ENCODE peak calls at places on chromosomes 2 and 18, in seven cellular contexts. One of them, this sample, is unnamed.

GRCh38 chr2:233565685-233566140 is 869 bp downstream of the USP40 start:
- DNase-seq in CD8-positive, alpha-beta T cell: no peak
- DNase-seq in Caco-2: no peak
- DNase-seq in fibroblast of the aortic adventitia: no peak
- DNase-seq in brain microvascular endothelial cell: no peak
- DNase-seq in astrocyte: no peak
- DNase-seq in AG09309: no peak
- DNase-seq in this sample: no peak

GRCh38 chr2:196170202-196170680 is 1.1 kb downstream of the STK17B start:
- DNase-seq in astrocyte: peak; percentile 64
- DNase-seq in CD8-positive, alpha-beta T cell: no peak
- DNase-seq in fibroblast of the aortic adventitia: peak; percentile 58
- DNase-seq in Caco-2: peak; percentile 45
- DNase-seq in AG09309: no peak
- DNase-seq in brain microvascular endothelial cell: peak; percentile 66
- DNase-seq in this sample: peak; percentile 75

GRCh38 chr2:127164761-127165538 is 55.1 kb downstream of the CYP27C1 start:
- DNase-seq in fibroblast of the aortic adventitia: no peak
- DNase-seq in Caco-2: no peak
- DNase-seq in astrocyte: no peak
- DNase-seq in CD8-positive, alpha-beta T cell: no peak
- DNase-seq in AG09309: no peak
- DNase-seq in brain microvascular endothelial cell: no peak
- DNase-seq in this sample: no peak

GRCh38 chr2:2935445-2936149 is 442.0 kb downstream of the EIPR1 start:
- DNase-seq in AG09309: no peak
- DNase-seq in CD8-positive, alpha-beta T cell: no peak
- DNase-seq in Caco-2: no peak
- DNase-seq in fibroblast of the aortic adventitia: no peak
- DNase-seq in brain microvascular endothelial cell: no peak
- DNase-seq in astrocyte: no peak
- DNase-seq in this sample: no peak

GRCh38 chr2:19073522-19073921 is 284.9 kb downstream of the OSR1 start:
- DNase-seq in fibroblast of the aortic adventitia: peak; percentile 27
- DNase-seq in astrocyte: peak; percentile 70
- DNase-seq in brain microvascular endothelial cell: peak; percentile 42
- DNase-seq in CD8-positive, alpha-beta T cell: no peak
- DNase-seq in AG09309: no peak
- DNase-seq in Caco-2: peak; percentile 43
- DNase-seq in this sample: peak; percentile 78

GRCh38 chr2:189581354-189582139 is 961 bp upstream of the SLC40A1 start:
- DNase-seq in Caco-2: peak; percentile 93
- DNase-seq in fibroblast of the aortic adventitia: no peak
- DNase-seq in brain microvascular endothelial cell: no peak
- DNase-seq in astrocyte: no peak
- DNase-seq in CD8-positive, alpha-beta T cell: no peak
- DNase-seq in AG09309: no peak
- DNase-seq in this sample: no peak

GRCh38 chr2:221999702-222000101 is 299.1 kb downstream of the PAX3 start:
- DNase-seq in CD8-positive, alpha-beta T cell: no peak
- DNase-seq in Caco-2: no peak
- DNase-seq in astrocyte: peak; percentile 98
- DNase-seq in fibroblast of the aortic adventitia: peak; percentile 1
- DNase-seq in AG09309: no peak
- DNase-seq in brain microvascular endothelial cell: peak; percentile 77
- DNase-seq in this sample: peak; percentile 68

GRCh38 chr2:110735366-110735765 is 3.0 kb downstream of the ACOXL start:
- DNase-seq in astrocyte: no peak
- DNase-seq in fibroblast of the aortic adventitia: no peak
- DNase-seq in AG09309: no peak
- DNase-seq in Caco-2: no peak
- DNase-seq in brain microvascular endothelial cell: no peak
- DNase-seq in CD8-positive, alpha-beta T cell: no peak
- DNase-seq in this sample: no peak

GRCh38 chr2:169649278-169649677 is 44.9 kb downstream of the CFAP210 start:
- DNase-seq in fibroblast of the aortic adventitia: no peak
- DNase-seq in Caco-2: no peak
- DNase-seq in brain microvascular endothelial cell: no peak
- DNase-seq in AG09309: no peak
- DNase-seq in CD8-positive, alpha-beta T cell: no peak
- DNase-seq in astrocyte: no peak
- DNase-seq in this sample: no peak

GRCh38 chr18:62751341-62751821 is 36.0 kb downstream of the PHLPP1 start:
- DNase-seq in AG09309: no peak
- DNase-seq in CD8-positive, alpha-beta T cell: no peak
- DNase-seq in fibroblast of the aortic adventitia: peak; percentile 49
- DNase-seq in brain microvascular endothelial cell: peak; percentile 42
- DNase-seq in Caco-2: no peak
- DNase-seq in astrocyte: peak; percentile 63
- DNase-seq in this sample: peak; percentile 60

GRCh38 chr18:44897445-44898215 is 216.9 kb downstream of the SETBP1 start:
- DNase-seq in AG09309: no peak
- DNase-seq in CD8-positive, alpha-beta T cell: no peak
- DNase-seq in Caco-2: no peak
- DNase-seq in astrocyte: no peak
- DNase-seq in brain microvascular endothelial cell: no peak
- DNase-seq in fibroblast of the aortic adventitia: no peak
- DNase-seq in this sample: no peak

GRCh38 chr2:68878071-68878711 is 7.0 kb upstream of the BMP10 start:
- DNase-seq in AG09309: no peak
- DNase-seq in astrocyte: peak; percentile 71
- DNase-seq in fibroblast of the aortic adventitia: peak; percentile 13
- DNase-seq in brain microvascular endothelial cell: peak; percentile 14
- DNase-seq in Caco-2: no peak
- DNase-seq in CD8-positive, alpha-beta T cell: no peak
- DNase-seq in this sample: no peak

DNA sequence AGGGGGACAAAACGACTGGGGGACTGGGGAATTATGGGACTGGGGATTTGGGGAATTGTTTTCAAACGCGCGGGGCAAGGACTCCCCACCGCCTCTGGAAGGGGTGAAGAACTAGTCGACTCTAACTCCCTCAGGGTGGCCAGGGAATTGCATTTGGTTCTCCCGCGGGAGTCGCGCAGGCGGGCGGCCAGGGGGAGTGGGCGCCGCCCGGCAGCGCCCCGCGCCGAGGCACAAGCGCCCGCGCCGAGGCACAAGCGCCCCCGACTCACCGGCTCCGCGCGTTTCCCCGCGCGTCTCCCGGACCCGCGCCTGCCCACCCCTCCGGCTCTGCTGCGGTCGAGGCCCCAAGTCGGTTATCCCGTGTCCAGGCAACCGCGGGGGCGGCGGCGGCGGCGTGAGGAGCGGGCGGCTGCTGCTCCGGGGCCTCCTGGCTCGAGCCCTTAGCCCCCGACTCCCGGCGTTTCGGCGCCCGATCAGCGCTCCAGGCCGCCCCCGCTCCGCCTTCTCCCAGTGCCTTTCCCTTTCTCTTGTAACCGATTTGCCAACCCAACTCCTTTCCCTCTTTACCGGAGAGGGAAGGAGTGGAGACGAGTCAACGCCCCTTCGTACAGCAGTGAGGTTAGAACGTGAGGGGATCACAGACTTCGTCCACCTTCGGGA is at the start of gene CCDC178:
- DNase-seq in Caco-2: no peak
- DNase-seq in astrocyte: peak; percentile 18
- DNase-seq in fibroblast of the aortic adventitia: peak; percentile 2
- DNase-seq in CD8-positive, alpha-beta T cell: no peak
- DNase-seq in brain microvascular endothelial cell: peak; percentile 5
- DNase-seq in AG09309: no peak
- DNase-seq in this sample: peak; percentile 9
- H3K4me3 ChIP-seq in Caco-2: no peak within 1 kb of the TSS
- H3K4me3 ChIP-seq in astrocyte: peak within 1 kb of the TSS; percentile 69
- H3K4me3 ChIP-seq in fibroblast of the aortic adventitia: peak within 1 kb of the TSS; percentile 51
- H3K4me3 ChIP-seq in CD8-positive, alpha-beta T cell: no peak within 1 kb of the TSS
- H3K4me3 ChIP-seq in brain microvascular endothelial cell: peak within 1 kb of the TSS; percentile 62
- H3K4me3 ChIP-seq in AG09309: no peak within 1 kb of the TSS
- H3K4me3 ChIP-seq in this sample: peak within 1 kb of the TSS; percentile 52

GRCh38 chr2:20525041-20526035 is 78.5 kb downstream of the RHOB start:
- DNase-seq in Caco-2: peak; percentile 66
- DNase-seq in fibroblast of the aortic adventitia: peak; percentile 77
- DNase-seq in CD8-positive, alpha-beta T cell: no peak
- DNase-seq in brain microvascular endothelial cell: peak; percentile 70
- DNase-seq in AG09309: no peak
- DNase-seq in astrocyte: peak; percentile 32
- DNase-seq in this sample: peak; percentile 86
- TF ChIP-seq CTCF in Caco-2: peak; percentile 29
- TF ChIP-seq CTCF in fibroblast of the aortic adventitia: peak; percentile 17
- TF ChIP-seq CTCF in CD8-positive, alpha-beta T cell: no peak
- TF ChIP-seq CTCF in brain microvascular endothelial cell: peak; percentile 20
- TF ChIP-seq CTCF in AG09309: no peak
- TF ChIP-seq CTCF in astrocyte: no peak
- TF ChIP-seq CTCF in this sample: peak; percentile 23

GRCh38 chr18:70287731-70288130 is 1.1 kb upstream of the SOCS6 start:
- DNase-seq in AG09309: no peak
- DNase-seq in CD8-positive, alpha-beta T cell: no peak
- DNase-seq in brain microvascular endothelial cell: no peak
- DNase-seq in astrocyte: no peak
- DNase-seq in Caco-2: no peak
- DNase-seq in fibroblast of the aortic adventitia: no peak
- DNase-seq in this sample: no peak
- H3K4me3 ChIP-seq in AG09309: no peak overlapping the region
- H3K4me3 ChIP-seq in CD8-positive, alpha-beta T cell: no peak overlapping the region
- H3K4me3 ChIP-seq in brain microvascular endothelial cell: no peak overlapping the region
- H3K4me3 ChIP-seq in astrocyte: peak overlapping the region; percentile 68
- H3K4me3 ChIP-seq in Caco-2: no peak overlapping the region
- H3K4me3 ChIP-seq in fibroblast of the aortic adventitia: no peak overlapping the region
- H3K4me3 ChIP-seq in this sample: no peak overlapping the region

DNA sequence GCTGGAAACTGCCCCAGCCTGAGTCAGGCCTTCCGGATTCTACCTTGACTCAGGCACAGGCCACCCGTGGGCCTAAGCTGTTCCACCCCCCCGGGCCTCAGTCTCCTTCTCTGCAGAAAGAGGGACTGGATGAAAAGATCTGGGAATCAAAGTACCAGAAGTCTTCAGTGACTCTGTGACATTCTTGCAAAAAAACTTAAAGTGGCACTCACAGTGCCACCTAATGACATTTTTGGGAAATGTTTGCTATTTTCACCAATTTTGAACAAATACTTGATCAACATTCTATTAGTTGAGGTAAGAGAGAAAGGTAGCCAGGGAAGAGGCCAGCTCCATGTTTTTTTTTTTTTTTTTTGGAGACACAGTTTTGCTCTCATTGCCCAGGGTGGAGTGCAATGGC is 48.3 kb upstream of the ACAA2 start:
- DNase-seq in fibroblast of the aortic adventitia: no peak
- DNase-seq in CD8-positive, alpha-beta T cell: no peak
- DNase-seq in brain microvascular endothelial cell: no peak
- DNase-seq in Caco-2: no peak
- DNase-seq in AG09309: no peak
- DNase-seq in astrocyte: no peak
- DNase-seq in this sample: no peak
- TF ChIP-seq CTCF in fibroblast of the aortic adventitia: peak; percentile 32
- TF ChIP-seq CTCF in CD8-positive, alpha-beta T cell: peak; percentile 50
- TF ChIP-seq CTCF in brain microvascular endothelial cell: peak; percentile 35
- TF ChIP-seq CTCF in Caco-2: no peak
- TF ChIP-seq CTCF in AG09309: peak; percentile 30
- TF ChIP-seq CTCF in astrocyte: peak; percentile 30
- TF ChIP-seq CTCF in this sample: peak; percentile 40

DNA sequence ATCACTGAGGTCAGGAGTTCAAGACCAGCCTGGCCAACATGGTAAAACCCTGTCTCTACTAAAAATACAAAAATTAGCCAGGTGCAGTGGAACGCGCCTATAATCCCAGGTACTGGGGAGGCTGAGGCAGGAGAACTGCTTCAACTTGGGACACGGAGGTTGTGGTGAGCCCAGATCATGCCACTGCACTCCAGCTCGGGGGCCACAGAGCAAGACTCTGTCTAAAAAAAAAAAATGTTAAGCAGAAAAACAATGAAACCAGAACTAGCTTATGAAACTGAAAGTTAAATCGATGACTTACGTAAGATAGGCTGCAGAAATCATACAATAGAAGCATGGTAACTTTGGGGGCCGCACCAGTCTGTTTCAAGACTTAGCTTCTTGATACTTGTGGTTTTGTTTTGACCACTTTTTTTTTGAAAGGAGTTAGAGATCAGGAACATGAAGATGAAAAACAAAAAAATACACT is 6.2 kb upstream of the GPR155 start:
- DNase-seq in CD8-positive, alpha-beta T cell: peak; percentile 37
- DNase-seq in AG09309: no peak
- DNase-seq in brain microvascular endothelial cell: no peak
- DNase-seq in Caco-2: no peak
- DNase-seq in fibroblast of the aortic adventitia: peak; percentile 4
- DNase-seq in astrocyte: no peak
- DNase-seq in this sample: peak; percentile 6
- H3K4me3 ChIP-seq in CD8-positive, alpha-beta T cell: peak overlapping the region; percentile 27
- H3K4me3 ChIP-seq in AG09309: no peak overlapping the region
- H3K4me3 ChIP-seq in brain microvascular endothelial cell: no peak overlapping the region
- H3K4me3 ChIP-seq in Caco-2: no peak overlapping the region
- H3K4me3 ChIP-seq in fibroblast of the aortic adventitia: no peak overlapping the region
- H3K4me3 ChIP-seq in astrocyte: no peak overlapping the region
- H3K4me3 ChIP-seq in this sample: no peak overlapping the region

GRCh38 chr2:108536911-108537310 is 2.6 kb downstream of the LIMS1 start:
- DNase-seq in astrocyte: no peak
- DNase-seq in AG09309: no peak
- DNase-seq in fibroblast of the aortic adventitia: no peak
- DNase-seq in brain microvascular endothelial cell: no peak
- DNase-seq in CD8-positive, alpha-beta T cell: no peak
- DNase-seq in Caco-2: no peak
- DNase-seq in this sample: no peak
- TF ChIP-seq CTCF in astrocyte: no peak
- TF ChIP-seq CTCF in AG09309: no peak
- TF ChIP-seq CTCF in fibroblast of the aortic adventitia: no peak
- TF ChIP-seq CTCF in brain microvascular endothelial cell: no peak
- TF ChIP-seq CTCF in CD8-positive, alpha-beta T cell: no peak
- TF ChIP-seq CTCF in Caco-2: no peak
- TF ChIP-seq CTCF in this sample: no peak

DNA sequence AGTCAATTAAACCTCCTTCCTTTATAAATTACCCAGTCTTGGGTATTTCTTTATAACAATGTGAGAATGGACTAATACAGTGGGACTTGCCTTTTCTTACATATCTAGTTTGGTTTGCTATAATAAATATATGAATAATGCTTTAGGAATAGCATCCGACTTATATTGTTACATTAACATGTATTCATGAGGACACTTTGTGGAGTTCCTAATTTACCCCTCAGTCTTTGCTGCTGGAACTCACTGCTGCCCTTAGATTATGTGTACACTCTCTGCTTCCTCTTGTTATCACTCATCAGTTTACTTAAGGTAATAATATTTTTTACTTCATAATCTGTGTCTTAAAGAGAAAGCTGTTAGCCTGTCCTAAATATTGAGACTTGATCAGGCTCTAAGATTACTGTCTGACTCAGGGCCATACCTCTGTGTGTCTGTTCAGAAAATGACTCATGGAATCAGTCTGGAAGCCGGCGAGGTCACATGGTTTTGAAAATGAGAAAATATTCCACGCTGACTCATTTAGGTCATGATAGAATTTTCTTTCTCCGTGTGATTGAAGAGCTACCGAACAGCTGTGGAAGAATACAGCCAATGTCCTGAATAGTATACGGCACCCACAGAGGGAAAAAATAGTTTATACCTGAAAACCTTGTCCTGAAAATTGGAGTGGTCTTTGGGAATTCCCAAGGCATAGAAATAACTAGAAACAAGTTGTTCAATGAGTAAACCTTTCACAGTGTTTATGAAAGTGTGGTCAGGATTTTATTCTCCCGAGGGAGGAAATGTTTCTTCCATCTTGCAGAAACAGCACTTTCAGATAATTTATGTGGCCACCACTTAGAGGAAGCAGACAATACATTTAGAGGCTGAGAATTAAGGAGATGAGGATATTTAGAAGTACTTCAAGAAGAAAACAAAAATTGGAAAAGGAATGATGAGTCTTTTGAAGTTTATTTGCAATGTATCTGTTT is 156.4 kb downstream of the DSEL start:
- DNase-seq in fibroblast of the aortic adventitia: peak; percentile 91
- DNase-seq in astrocyte: peak; percentile 93
- DNase-seq in Caco-2: no peak
- DNase-seq in CD8-positive, alpha-beta T cell: no peak
- DNase-seq in AG09309: peak; percentile 59
- DNase-seq in brain microvascular endothelial cell: peak; percentile 98
- DNase-seq in this sample: peak; percentile 97
- H3K4me3 ChIP-seq in fibroblast of the aortic adventitia: peak overlapping the region; percentile 47
- H3K4me3 ChIP-seq in astrocyte: peak overlapping the region; percentile 50
- H3K4me3 ChIP-seq in Caco-2: no peak overlapping the region
- H3K4me3 ChIP-seq in CD8-positive, alpha-beta T cell: no peak overlapping the region
- H3K4me3 ChIP-seq in AG09309: peak overlapping the region; percentile 20
- H3K4me3 ChIP-seq in brain microvascular endothelial cell: peak overlapping the region; percentile 29
- H3K4me3 ChIP-seq in this sample: peak overlapping the region; percentile 22